ENCODE peak calls at places on chromosomes 1 and 21, in five cellular contexts. Q, K, L, F and O are unnamed samples.
A peak's percentile ranks its signal among the peaks of the same experiment; 100 is the strongest.

GRCh38 chr1:116254001-116254400 is 119.0 kb upstream of the ATP1A1 start:
- DNase-seq in Q (no peak), K (no peak), L (no peak), F (no peak), O (no peak)

GRCh38 chr1:187275346-187275745 is 446.6 kb downstream of the PLA2G4A start:
- DNase-seq in Q (no peak), K (no peak), L (no peak), F (no peak), O (no peak)

GRCh38 chr1:179164494-179164893 is 65.0 kb downstream of the ABL2 start:
- DNase-seq in Q (no peak), K (peak; percentile 78), L (peak; percentile 85), F (peak; percentile 90), O (peak; percentile 83)

GRCh38 chr1:102833171-102833570 is 275.2 kb downstream of the COL11A1 start:
- DNase-seq in Q (no peak), K (peak; percentile 82), L (no peak), F (no peak), O (peak; percentile 30)

GRCh38 chr21:28754127-28754611 is 238.5 kb downstream of the LTN1 start:
- DNase-seq in Q (peak; percentile 56), K (no peak), L (no peak), F (peak; percentile 93), O (no peak)

GRCh38 chr1:39006726-39007645 is 15.9 kb downstream of the AKIRIN1 start:
- DNase-seq in Q (no peak), K (no peak), L (peak; percentile 57), F (no peak), O (no peak)

GRCh38 chr1:11701551-11701961 is 10.0 kb downstream of the DRAXIN start:
- DNase-seq in Q (no peak), K (no peak), L (no peak), F (no peak), O (no peak)

GRCh38 chr1:184146202-184146601 is 94.7 kb downstream of the TSEN15 start:
- DNase-seq in Q (no peak), K (no peak), L (no peak), F (no peak), O (no peak)

GRCh38 chr1:201217851-201218250 is 27.2 kb downstream of the IGFN1 start:
- DNase-seq in Q (no peak), K (no peak), L (no peak), F (no peak), O (no peak)

GRCh38 chr1:25031601-25031965 is 101.5 kb upstream of the RUNX3 start:
- DNase-seq in Q (no peak), K (no peak), L (no peak), F (no peak), O (no peak)

GRCh38 chr21:29441651-29442050 is 142.9 kb downstream of the BACH1 start:
- DNase-seq in Q (no peak), K (no peak), L (no peak), F (peak; percentile 6), O (no peak)

GRCh38 chr1:21564521-21565095 is 55.4 kb downstream of the ALPL start:
- DNase-seq in Q (no peak), K (peak; percentile 4), L (no peak), F (no peak), O (no peak)

GRCh38 chr1:5913876-5914275 is 78.3 kb downstream of the NPHP4 start:
- DNase-seq in Q (no peak), K (no peak), L (no peak), F (no peak), O (no peak)

GRCh38 chr1:26122988-26123973 is 11.7 kb downstream of the PDIK1L start:
- DNase-seq in Q (no peak), K (peak; percentile 78), L (no peak), F (peak; percentile 37), O (no peak)

GRCh38 chr1:34113887-34114286 is 51.1 kb downstream of the CSMD2 start:
- DNase-seq in Q (peak; percentile 46), K (peak; percentile 45), L (peak; percentile 89), F (no peak), O (no peak)

GRCh38 chr1:184499626-184500025 is 112.8 kb downstream of the C1orf21 start:
- DNase-seq in Q (no peak), K (no peak), L (no peak), F (no peak), O (no peak)

GRCh38 chr21:25350056-25350455 is 257.2 kb downstream of the MRPL39 start:
- DNase-seq in Q (peak; percentile 12), K (peak; percentile 78), L (peak; percentile 80), F (no peak), O (no peak)

GRCh38 chr21:37710555-37711293 is 205.5 kb downstream of the KCNJ6 start:
- DNase-seq in Q (peak; percentile 25), K (peak; percentile 43), L (no peak), F (no peak), O (no peak)

GRCh38 chr1:204564835-204565234 is 48.6 kb downstream of the MDM4 start:
- DNase-seq in Q (no peak), K (no peak), L (peak; percentile 64), F (no peak), O (no peak)

GRCh38 chr1:1433804-1434130 is 1.7 kb upstream of the VWA1 start:
- DNase-seq in Q (peak; percentile 82), K (peak; percentile 75), L (no peak), F (peak; percentile 60), O (peak; percentile 61)

GRCh38 chr1:92277105-92277504 is 21.7 kb downstream of the GLMN start:
- DNase-seq in Q (no peak), K (peak; percentile 54), L (no peak), F (peak; percentile 57), O (no peak)

GRCh38 chr1:214816603-214817002 is 213.6 kb downstream of the CENPF start:
- DNase-seq in Q (no peak), K (no peak), L (no peak), F (no peak), O (no peak)

GRCh38 chr1:77825356-77825709 is 45.9 kb downstream of the MIGA1 start:
- DNase-seq in Q (peak; percentile 74), K (peak; percentile 74), L (peak; percentile 70), F (peak; percentile 75), O (peak; percentile 57)

GRCh38 chr1:184792450-184792969 is 37.9 kb upstream of the EDEM3 start:
- DNase-seq in Q (peak; percentile 57), K (peak; percentile 93), L (no peak), F (peak; percentile 98), O (peak; percentile 87)

GRCh38 chr1:84621553-84621952 is 47.3 kb upstream of the CTBS start:
- DNase-seq in Q (no peak), K (no peak), L (no peak), F (no peak), O (no peak)

GRCh38 chr1:45926302-45926701 is 122.9 kb downstream of the MAST2 start:
- DNase-seq in Q (no peak), K (no peak), L (peak; percentile 19), F (no peak), O (no peak)

GRCh38 chr1:53636621-53637171 is 102.3 kb downstream of the GLIS1 start:
- DNase-seq in Q (no peak), K (no peak), L (no peak), F (no peak), O (no peak)

GRCh38 chr1:84691139-84691783 is 1.0 kb upstream of the SSX2IP start:
- DNase-seq in Q (no peak), K (peak; percentile 25), L (peak; percentile 53), F (peak; percentile 10), O (no peak)

GRCh38 chr1:26038904-26039303 is 7.0 kb downstream of the SLC30A2 start:
- DNase-seq in Q (no peak), K (no peak), L (no peak), F (no peak), O (no peak)

GRCh38 chr1:63640633-63641567 is 47.7 kb downstream of the PGM1 start:
- DNase-seq in Q (peak; percentile 69), K (no peak), L (no peak), F (no peak), O (no peak)

GRCh38 chr1:85692730-85693314 is 15.4 kb downstream of the ZNHIT6 start:
- DNase-seq in Q (peak; percentile 43), K (peak; percentile 72), L (peak; percentile 36), F (peak; percentile 45), O (no peak)

GRCh38 chr21:31347435-31348032 is 3.5 kb upstream of the TIAM1 start:
- DNase-seq in Q (peak; percentile 40), K (peak; percentile 84), L (peak; percentile 35), F (no peak), O (no peak)

GRCh38 chr1:64505232-64505943 is 35.5 kb downstream of the CACHD1 start:
- DNase-seq in Q (peak; percentile 68), K (no peak), L (peak; percentile 86), F (no peak), O (no peak)

GRCh38 chr1:101976161-101976560 is 20.6 kb downstream of the OLFM3 start:
- DNase-seq in Q (no peak), K (no peak), L (no peak), F (no peak), O (no peak)

DNA sequence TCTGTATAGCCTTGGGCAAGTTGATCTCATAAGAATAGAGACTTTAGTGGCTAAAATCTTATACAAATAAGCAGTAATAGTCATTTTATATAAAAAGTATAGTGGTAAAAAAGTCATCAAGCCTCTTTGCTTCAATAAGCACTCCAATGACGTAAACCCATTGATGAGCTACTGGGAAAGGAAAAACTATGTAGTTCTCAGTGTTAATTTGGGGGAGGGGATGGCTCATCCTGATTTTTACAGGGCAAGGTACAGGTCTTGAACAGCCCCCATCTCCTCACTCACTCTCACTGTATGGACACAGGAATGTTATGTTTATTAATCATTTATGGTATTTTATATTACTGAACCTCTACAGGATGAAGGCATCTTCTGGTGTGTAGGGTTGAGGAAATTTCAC is 38.1 kb upstream of the CD55 start:
- DNase-seq in Q (no peak), K (no peak), L (no peak), F (no peak), O (no peak)
- H3K4me2 ChIP-seq in Q (peak overlapping the region; percentile 35), K (peak overlapping the region; percentile 40), L (no peak overlapping the region), F (peak overlapping the region; percentile 61), O (peak overlapping the region; percentile 41)

DNA sequence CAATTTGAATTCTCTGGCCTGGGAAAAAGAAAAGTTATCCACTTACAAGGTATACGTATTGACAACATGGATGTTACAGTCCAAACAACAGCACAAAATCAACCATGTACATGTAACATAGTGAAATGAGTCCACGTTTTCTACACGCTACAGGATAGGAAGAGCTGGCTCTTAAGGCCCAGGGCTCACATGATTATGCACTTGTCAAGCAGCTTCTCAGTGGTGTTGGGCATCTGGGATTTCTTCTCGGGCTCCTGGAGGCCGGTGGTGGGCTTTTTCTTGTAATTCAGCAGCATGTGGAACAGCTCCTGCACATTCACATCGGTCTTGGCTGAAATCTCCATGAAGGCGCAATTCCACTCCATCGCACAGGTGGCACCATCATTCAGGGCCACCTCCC is 4.0 kb downstream of the DIRAS3 start:
- DNase-seq in Q (no peak), K (no peak), L (peak; percentile 6), F (no peak), O (no peak)
- TF ChIP-seq EZH2 in Q (no peak), K (no peak), L (no peak), F (no peak), O (no peak)

GRCh38 chr1:218983848-218984247 is 189.8 kb upstream of the LYPLAL1 start:
- DNase-seq in Q (no peak), K (no peak), L (peak; percentile 38), F (no peak), O (no peak)
- TF ChIP-seq CTCF in Q (peak; percentile 13), K (peak; percentile 61), L (peak; percentile 52), F (no peak), O (no peak)

DNA sequence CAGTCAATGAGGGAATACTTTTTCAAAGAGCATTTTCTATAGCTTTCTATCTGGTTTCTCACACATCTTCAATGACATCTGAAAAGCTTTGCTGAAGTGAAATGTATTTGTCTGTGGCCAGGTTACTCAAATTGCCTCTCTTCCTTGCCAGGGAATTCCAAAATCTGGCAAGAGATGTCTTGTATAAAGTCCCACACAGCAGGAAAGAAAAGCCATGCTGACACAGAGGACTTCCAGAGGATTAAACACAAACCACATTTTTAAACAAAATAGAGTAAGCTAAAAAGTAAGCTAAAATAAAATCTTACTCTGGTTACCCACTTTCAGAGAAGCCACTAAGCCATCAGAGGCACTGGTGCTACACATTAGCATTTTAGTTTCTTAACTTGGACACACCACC is 93.1 kb upstream of the BCAR3 start:
- DNase-seq in Q (no peak), K (no peak), L (no peak), F (peak; percentile 54), O (no peak)
- H3K4me2 ChIP-seq in Q (no peak overlapping the region), K (peak overlapping the region; percentile 67), L (no peak overlapping the region), F (no peak overlapping the region), O (peak overlapping the region; percentile 93)